ENCODE peak calls at places on chromosome 11, in eight cellular contexts. Z, O, J, T, R, A, G and U are unnamed samples.

GRCh38 chr11:115497303-115497702 is 6.9 kb downstream of the CADM1 start:
- DNase-seq in T (no peak), G (no peak), O (no peak), J (no peak), Z (no peak), A (no peak), R (no peak), U (no peak)

GRCh38 chr11:12087075-12087775 is 23.2 kb upstream of the MICAL2 start:
- DNase-seq in R (peak), Z (peak), A (no peak), T (peak), G (no peak), O (peak), J (no peak), U (peak)

GRCh38 chr11:33552756-33553155 is 147.9 kb downstream of the C11orf91 start:
- DNase-seq in T (no peak), Z (no peak), A (no peak), J (no peak), G (no peak), R (no peak), O (no peak), U (no peak)

GRCh38 chr11:75651218-75651617 is 17.6 kb downstream of the MAP6 start:
- DNase-seq in Z (no peak), J (no peak), A (no peak), O (no peak), G (no peak), R (no peak), T (no peak), U (no peak)

GRCh38 chr11:2276999-2277328 is 6.6 kb upstream of the ASCL2 start:
- DNase-seq in R (no peak), Z (no peak), T (no peak), A (no peak), J (no peak), O (no peak), G (no peak), U (no peak)

GRCh38 chr11:21514298-21514697 is 678.6 kb upstream of the ANO5 start:
- DNase-seq in O (no peak), Z (no peak), A (peak), T (no peak), J (peak), G (no peak), R (no peak), U (no peak)

GRCh38 chr11:35563413-35564245 is 38.2 kb upstream of the PAMR1 start:
- DNase-seq in R (peak), A (no peak), T (no peak), Z (no peak), G (no peak), O (no peak), J (no peak), U (no peak)

GRCh38 chr11:44573333-44573732 is 7.9 kb downstream of the CD82 start:
- DNase-seq in T (no peak), R (no peak), J (no peak), O (peak), G (no peak), Z (peak), A (no peak), U (no peak)

GRCh38 chr11:15716550-15716949 is 601.8 kb downstream of the INSC start:
- DNase-seq in J (no peak), A (no peak), G (no peak), Z (no peak), O (no peak), T (no peak), R (peak), U (no peak)

GRCh38 chr11:67616431-67617242 is 9.9 kb downstream of the NDUFV1 start:
- DNase-seq in Z (no peak), A (no peak), G (no peak), R (no peak), O (peak), J (no peak), T (no peak), U (no peak)

GRCh38 chr11:117517097-117517496 is 189.4 kb downstream of the CEP164 start:
- DNase-seq in Z (no peak), A (no peak), J (no peak), R (no peak), O (no peak), G (no peak), T (no peak), U (no peak)

GRCh38 chr11:101003468-101003867 is 126.1 kb downstream of the PGR start:
- DNase-seq in O (no peak), J (no peak), G (no peak), Z (no peak), A (no peak), R (no peak), T (no peak), U (peak)

GRCh38 chr11:116558504-116559252 is 214.1 kb downstream of the BUD13 start:
- DNase-seq in J (no peak), O (no peak), R (no peak), G (no peak), T (no peak), Z (no peak), A (peak), U (no peak)

GRCh38 chr11:75919525-75919924 is 104.5 kb downstream of the UVRAG start:
- DNase-seq in R (peak), A (no peak), T (no peak), G (no peak), J (no peak), Z (no peak), O (no peak), U (no peak)

GRCh38 chr11:134589155-134589554 is 177.1 kb upstream of the B3GAT1 start:
- DNase-seq in A (no peak), T (no peak), J (no peak), G (no peak), Z (no peak), O (no peak), R (no peak), U (no peak)

GRCh38 chr11:34223021-34223813 is 117.8 kb downstream of the NAT10 start:
- DNase-seq in A (no peak), G (no peak), J (no peak), Z (no peak), T (no peak), R (peak), O (no peak), U (no peak)

GRCh38 chr11:78158987-78159662 is 19.7 kb upstream of the ALG8 start:
- DNase-seq in O (no peak), A (no peak), R (peak), Z (no peak), J (no peak), T (no peak), G (no peak), U (no peak)

GRCh38 chr11:134901536-134901935 is 489.5 kb upstream of the B3GAT1 start:
- DNase-seq in J (no peak), A (no peak), T (no peak), R (no peak), O (no peak), Z (no peak), G (no peak), U (no peak)

GRCh38 chr11:12122083-12122482 is 11.7 kb downstream of the MICAL2 start:
- DNase-seq in R (no peak), G (no peak), O (no peak), J (no peak), A (no peak), T (no peak), Z (no peak), U (peak)

GRCh38 chr11:84532364-84532763 is 1094.8 kb downstream of the DLG2 start:
- DNase-seq in R (no peak), J (no peak), A (no peak), T (no peak), Z (no peak), O (no peak), G (no peak), U (no peak)

GRCh38 chr11:29634248-29634647 is 382.6 kb downstream of the KCNA4 start:
- DNase-seq in T (no peak), R (no peak), Z (no peak), J (no peak), A (no peak), O (no peak), G (no peak), U (no peak)

GRCh38 chr11:9639985-9640384 is 23.9 kb upstream of the SWAP70 start:
- DNase-seq in R (no peak), T (no peak), G (no peak), O (no peak), J (no peak), Z (no peak), A (no peak), U (no peak)